ENCODE peak calls at places on chromosome 22, in four cellular contexts. C is HepG2, G is PC-9, N is endothelial cell of umbilical vein. D is an unnamed sample.
A peak's percentile ranks its signal among the peaks of the same experiment; 100 is the strongest.

GRCh38 chr22:31339148-31339832 is 6.9 kb downstream of the PATZ1 start:
- DNase-seq in C (peak; percentile 89), G (no peak), N (no peak), D (no peak)

GRCh38 chr22:32695451-32695891 is 106.0 kb upstream of the TIMP3 start:
- DNase-seq in C (peak; percentile 87), N (no peak), G (peak; percentile 99), D (peak; percentile 15)

GRCh38 chr22:38873469-38874411 is 1.7 kb upstream of the CBX6 start:
- DNase-seq in C (no peak), G (peak; percentile 99), N (no peak), D (peak; percentile 59)

GRCh38 chr22:21754523-21755128 is 19.0 kb upstream of the YPEL1 start:
- DNase-seq in G (no peak), C (no peak), N (no peak), D (no peak)

GRCh38 chr22:29144786-29145160 is 60.9 kb upstream of the EMID1 start:
- DNase-seq in G (no peak), N (no peak), C (no peak), D (no peak)

GRCh38 chr22:44449061-44449682 is 48.9 kb downstream of the RTL6 start:
- DNase-seq in G (peak; percentile 83), N (no peak), C (no peak), D (peak; percentile 28)

GRCh38 chr22:44724416-44724815 is 22.4 kb downstream of the PRR5 start:
- DNase-seq in C (no peak), G (no peak), N (no peak), D (no peak)

GRCh38 chr22:30253205-30253852 is 6.8 kb upstream of the LIF start:
- DNase-seq in G (peak; percentile 89), C (no peak), N (no peak), D (no peak)

GRCh38 chr22:31646186-31647019 is 15.6 kb downstream of the PISD start:
- DNase-seq in G (peak; percentile 99), C (peak; percentile 87), N (peak; percentile 96), D (peak; percentile 87)

GRCh38 chr22:35883028-35883620 is 145.5 kb downstream of the RBFOX2 start:
- DNase-seq in G (peak; percentile 65), C (no peak), N (peak; percentile 78), D (no peak)

GRCh38 chr22:36027579-36027959 is 1.1 kb downstream of the RBFOX2 start:
- DNase-seq in G (no peak), C (no peak), N (no peak), D (no peak)

GRCh38 chr22:22918297-22918965 is 30.8 kb downstream of the IGLL5 start:
- DNase-seq in G (no peak), C (no peak), N (no peak), D (no peak)

DNA sequence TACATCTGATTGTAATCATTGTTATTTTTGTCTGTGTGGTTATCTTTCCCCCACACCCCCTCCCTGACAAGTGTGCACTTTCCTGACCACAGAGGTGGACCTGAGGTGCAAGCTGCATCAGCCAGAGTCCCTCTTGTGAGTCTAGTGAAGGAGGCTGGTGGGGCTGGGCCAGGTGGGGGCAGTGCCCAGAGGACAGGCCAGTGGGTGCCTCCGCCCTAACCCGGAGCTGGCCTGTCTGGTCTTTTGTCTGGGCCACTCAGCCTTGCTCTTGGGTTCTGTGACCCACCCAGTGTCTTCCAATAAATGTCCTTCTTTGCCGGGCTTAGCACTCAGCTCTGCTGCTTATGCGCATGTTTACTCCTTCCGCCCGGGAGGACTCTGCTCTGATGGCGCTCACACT is 526.2 kb downstream of the TBC1D22A start:
- DNase-seq in G (no peak), N (no peak), C (no peak), D (no peak)
- H3K9me3 ChIP-seq in G (no peaks in the 10 kb centered on the region), N (no peaks in the 10 kb centered on the region), C (no peaks in the 10 kb centered on the region), D (peaks cover 7% of the 10 kb centered on the region)

GRCh38 chr22:46131151-46131587 is 19.2 kb upstream of the PPARA start:
- DNase-seq in C (no peak), G (no peak), N (no peak), D (no peak)
- TF ChIP-seq CTCF in C (peak; percentile 76), G (peak; percentile 69), N (peak; percentile 46), D (no peak)

GRCh38 chr22:19317865-19318264 is 26.3 kb upstream of the CLTCL1 start:
- DNase-seq in C (no peak), G (no peak), N (no peak), D (no peak)

GRCh38 chr22:19321757-19322156 is 30.2 kb upstream of the CLTCL1 start:
- DNase-seq in N (no peak), C (no peak), G (no peak), D (no peak)

GRCh38 chr22:19319281-19319680 is 27.8 kb upstream of the CLTCL1 start:
- DNase-seq in C (no peak), N (no peak), G (no peak), D (no peak)
- H3K9me3 ChIP-seq in C (peaks cover 24% of the 10 kb centered on the region), N (peaks cover 4% of the 10 kb centered on the region), G (peaks cover 3% of the 10 kb centered on the region), D (peaks cover 4% of the 10 kb centered on the region)

GRCh38 chr22:17269224-17269606 is 50.0 kb upstream of the ADA2 start:
- DNase-seq in N (no peak), C (no peak), G (no peak), D (no peak)

GRCh38 chr22:17269607-17270261 is 50.5 kb upstream of the ADA2 start:
- DNase-seq in C (no peak), N (no peak), G (no peak), D (no peak)

GRCh38 chr22:17267661-17268330 is 48.6 kb upstream of the ADA2 start:
- DNase-seq in G (no peak), C (no peak), N (no peak), D (no peak)

GRCh38 chr22:17266261-17266971 is 47.2 kb upstream of the ADA2 start:
- DNase-seq in N (no peak), C (no peak), G (no peak), D (no peak)

GRCh38 chr22:17268501-17269223 is 49.4 kb upstream of the ADA2 start:
- DNase-seq in N (no peak), G (no peak), C (no peak), D (no peak)
- TF ChIP-seq CTCF in N (no peak), G (no peak), C (no peak), D (peak; percentile 17)

GRCh38 chr22:49179886-49180682 is 647.6 kb downstream of the BRD1 start:
- DNase-seq in G (no peak), C (no peak), N (no peak), D (no peak)

GRCh38 chr22:49177666-49178065 is 650.0 kb downstream of the BRD1 start:
- DNase-seq in G (no peak), C (no peak), N (no peak), D (no peak)

GRCh38 chr22:49176956-49177355 is 650.7 kb downstream of the BRD1 start:
- DNase-seq in C (no peak), G (no peak), N (no peak), D (no peak)

GRCh38 chr22:49179175-49179574 is 648.5 kb downstream of the BRD1 start:
- DNase-seq in N (no peak), C (no peak), G (no peak), D (no peak)

GRCh38 chr22:49178246-49179005 is 649.2 kb downstream of the BRD1 start:
- DNase-seq in N (no peak), G (no peak), C (no peak), D (no peak)
- H3K9me3 ChIP-seq in N (peaks cover 17% of the 10 kb centered on the region), G (no peaks in the 10 kb centered on the region), C (no peaks in the 10 kb centered on the region), D (peaks cover 25% of the 10 kb centered on the region)

GRCh38 chr22:27372969-27373670 is 428.4 kb downstream of the MN1 start:
- DNase-seq in C (peak; percentile 81), N (peak; percentile 38), G (no peak), D (no peak)
- TF ChIP-seq CTCF in C (no peak), N (no peak), G (no peak), D (no peak)